ENCODE peak calls at places on chromosomes 6 and 20, in four cellular contexts. T is endothelial cell, C is RWPE1, N is foreskin fibroblast. E is an unnamed sample.

GRCh38 chr6:127516676-127517273 is 2.4 kb downstream of the MTCL3 start:
- DNase-seq in T (peak), C (peak), N (peak), E (peak)

GRCh38 chr20:46350201-46350985 is 42.1 kb upstream of the CDH22 start:
- DNase-seq in T (no peak), C (no peak), N (peak), E (peak)

GRCh38 chr20:45012682-45013302 is 46.5 kb downstream of the STK4 start:
- DNase-seq in T (no peak), C (peak), N (no peak), E (no peak)

GRCh38 chr6:7974932-7975763 is 64.6 kb upstream of the TXNDC5 start:
- DNase-seq in T (no peak), C (peak), N (peak), E (peak)

GRCh38 chr6:9039258-9039657 is 603.9 kb upstream of the SLC35B3 start:
- DNase-seq in T (no peak), C (no peak), N (no peak), E (no peak)

GRCh38 chr20:55641497-55641896 is 363.8 kb downstream of the CBLN4 start:
- DNase-seq in T (no peak), C (no peak), N (no peak), E (no peak)

GRCh38 chr20:53194310-53194709 is 222.2 kb downstream of the TSHZ2 start:
- DNase-seq in T (no peak), C (no peak), N (no peak), E (no peak)

GRCh38 chr6:110517601-110518280 is 41.3 kb upstream of the SLC22A16 start:
- DNase-seq in T (no peak), C (no peak), N (no peak), E (no peak)

GRCh38 chr20:2984956-2985661 is 58.3 kb upstream of the GNRH2 start:
- DNase-seq in T (no peak), C (peak), N (peak), E (peak)

GRCh38 chr6:101907356-101908217 is 514.1 kb downstream of the GRIK2 start:
- DNase-seq in T (no peak), C (no peak), N (no peak), E (no peak)

GRCh38 chr20:8671366-8671943 is 397.4 kb upstream of the PLCB4 start:
- DNase-seq in T (no peak), C (no peak), N (no peak), E (no peak)

GRCh38 chr20:47674145-47674544 is 111.1 kb downstream of the SULF2 start:
- DNase-seq in T (no peak), C (no peak), N (no peak), E (no peak)

GRCh38 chr6:33050013-33050800 is 23.2 kb downstream of the HLA-DPA1 start:
- DNase-seq in T (no peak), C (no peak), N (no peak), E (no peak)

GRCh38 chr20:52783769-52784168 is 188.4 kb upstream of the TSHZ2 start:
- DNase-seq in T (peak), C (no peak), N (no peak), E (peak)

GRCh38 chr6:30759575-30760239 is 15.4 kb upstream of the IER3 start:
- DNase-seq in T (no peak), C (peak), N (peak), E (no peak)

GRCh38 chr6:130412556-130413290 is 46.9 kb downstream of the TMEM200A start:
- DNase-seq in T (no peak), C (no peak), N (peak), E (no peak)

GRCh38 chr6:111591370-111591900 is 14.2 kb downstream of the TRAF3IP2 start:
- DNase-seq in T (no peak), C (peak), N (peak), E (peak)

GRCh38 chr6:127937747-127938146 is 36.9 kb upstream of the THEMIS start:
- DNase-seq in T (no peak), C (no peak), N (no peak), E (no peak)

GRCh38 chr20:1274485-1275313 is 8.6 kb downstream of the SNPH start:
- DNase-seq in T (no peak), C (no peak), N (no peak), E (peak)

GRCh38 chr6:145071836-145072235 is 663.5 kb downstream of the EPM2A start:
- DNase-seq in T (no peak), C (peak), N (peak), E (no peak)

GRCh38 chr20:57323034-57323433 is 6.6 kb upstream of the SPO11 start:
- DNase-seq in T (no peak), C (peak), N (peak), E (no peak)

GRCh38 chr6:156791261-156791850 is 14.2 kb downstream of the ARID1B start:
- DNase-seq in T (no peak), C (peak), N (no peak), E (peak)

GRCh38 chr20:17835240-17835940 is 133.2 kb downstream of the SNX5 start:
- DNase-seq in T (no peak), C (peak), N (peak), E (no peak)

GRCh38 chr6:51968265-51968664 is 119.1 kb downstream of the PKHD1 start:
- DNase-seq in T (no peak), C (no peak), N (no peak), E (no peak)

GRCh38 chr20:37575884-37576283 is 48.2 kb upstream of the BLCAP start:
- DNase-seq in T (peak), C (no peak), N (no peak), E (no peak)

GRCh38 chr6:1325471-1326309 is 13.8 kb downstream of the FOXQ1 start:
- DNase-seq in T (no peak), C (peak), N (peak), E (no peak)

GRCh38 chr6:39979461-39980328 is 45.4 kb upstream of the MOCS1 start:
- DNase-seq in T (no peak), C (no peak), N (no peak), E (no peak)

GRCh38 chr6:69780585-69781178 is 16.1 kb downstream of the LMBRD1 start:
- DNase-seq in T (no peak), C (peak), N (no peak), E (no peak)

GRCh38 chr6:84065718-84066290 is 32.2 kb downstream of the MRAP2 start:
- DNase-seq in T (no peak), C (peak), N (peak), E (no peak)

GRCh38 chr6:17311595-17312311 is 30.6 kb downstream of the RBM24 start:
- DNase-seq in T (no peak), C (no peak), N (peak), E (no peak)

GRCh38 chr20:46708172-46708860 is 1.1 kb upstream of the SLC2A10 start:
- DNase-seq in T (no peak), C (no peak), N (no peak), E (no peak)

GRCh38 chr6:12354499-12354898 is 64.3 kb downstream of the EDN1 start:
- DNase-seq in T (no peak), C (peak), N (peak), E (no peak)

GRCh38 chr6:159893064-159893463 is 2.3 kb downstream of the MAS1 start:
- DNase-seq in T (no peak), C (no peak), N (no peak), E (no peak)

GRCh38 chr6:106748547-106749207 is 119.3 kb downstream of the QRSL1 start:
- DNase-seq in T (no peak), C (no peak), N (no peak), E (no peak)

GRCh38 chr6:163955752-163956151 is 541.2 kb downstream of the QKI start:
- DNase-seq in T (no peak), C (no peak), N (no peak), E (no peak)

GRCh38 chr6:103820148-103820547 is 1039.6 kb downstream of the HACE1 start:
- DNase-seq in T (no peak), C (no peak), N (no peak), E (no peak)

GRCh38 chr6:22717906-22718305 is 148.5 kb downstream of the HDGFL1 start:
- DNase-seq in T (no peak), C (no peak), N (no peak), E (peak)

GRCh38 chr6:41452763-41453162 is 93.4 kb upstream of the FOXP4 start:
- DNase-seq in T (no peak), C (no peak), N (no peak), E (no peak)

GRCh38 chr6:41451515-41452163 is 94.5 kb upstream of the FOXP4 start:
- DNase-seq in T (no peak), C (no peak), N (peak), E (no peak)

GRCh38 chr6:41450581-41450980 is 95.6 kb upstream of the FOXP4 start:
- DNase-seq in T (no peak), C (no peak), N (no peak), E (no peak)

GRCh38 chr6:41449399-41450245 is 96.6 kb upstream of the FOXP4 start:
- DNase-seq in T (no peak), C (no peak), N (no peak), E (peak)

GRCh38 chr6:41451039-41451438 is 95.1 kb upstream of the FOXP4 start:
- DNase-seq in T (peak), C (no peak), N (no peak), E (peak)
- TF ChIP-seq CTCF in T (no peak), C (no peak), N (no peak), E (peak)

DNA sequence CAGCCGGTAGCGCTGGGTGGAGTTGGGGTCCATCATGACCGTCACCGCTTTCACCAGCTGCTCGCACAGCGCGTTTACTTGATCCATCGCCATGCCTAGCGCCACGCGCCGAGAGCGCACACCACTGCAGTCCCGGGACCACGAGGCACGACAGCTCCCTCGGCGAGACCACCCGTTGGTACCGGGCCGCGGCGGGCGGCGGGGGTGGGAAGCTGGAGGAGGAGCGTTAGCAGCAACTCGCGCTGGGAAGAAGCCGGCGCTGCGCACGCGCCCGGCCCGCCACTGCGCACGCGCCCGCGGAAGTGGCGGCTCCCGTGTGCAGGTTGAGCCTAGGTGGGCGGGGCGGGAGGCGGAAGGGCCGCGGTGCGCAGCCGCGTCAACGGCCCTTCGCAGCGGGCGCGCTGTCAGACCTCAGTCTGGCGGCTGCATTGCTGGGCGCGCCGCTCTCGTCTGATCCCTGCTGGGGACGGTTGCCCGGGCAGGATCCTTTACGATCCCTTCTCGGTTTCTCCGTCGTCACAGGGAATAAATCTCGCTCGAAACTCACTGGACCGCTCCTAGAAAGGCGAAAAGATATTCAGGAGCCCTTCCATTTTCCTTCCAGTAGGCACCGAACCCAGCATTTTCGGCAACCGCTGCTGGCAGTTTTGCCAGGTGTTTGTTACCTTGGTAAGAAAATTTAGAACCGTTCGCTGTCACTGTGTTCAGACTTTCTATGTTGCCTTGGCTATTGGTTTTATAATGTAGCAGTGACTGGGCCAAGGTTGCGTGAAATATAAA is at the start of the genes POLH and XPO5:
- DNase-seq in T (peak), C (peak), N (peak), E (peak)
- TF ChIP-seq CTCF in T (no peak), C (peak), N (no peak), E (peak)

GRCh38 chr20:62141397-62142251 is 1.6 kb downstream of the PSMA7 start:
- DNase-seq in T (no peak), C (no peak), N (peak), E (no peak)
- TF ChIP-seq CTCF in T (no peak), C (no peak), N (peak), E (peak)

GRCh38 chr20:50153153-50153499 is 397 bp downstream of the PEDS1 start:
- DNase-seq in T (no peak), C (peak), N (no peak), E (peak)

GRCh38 chr20:50153500-50154377 is at the start of gene PEDS1:
- DNase-seq in T (peak), C (peak), N (peak), E (peak)

GRCh38 chr20:50151034-50151743 is 2.3 kb downstream of the PEDS1 start:
- DNase-seq in T (no peak), C (peak), N (no peak), E (no peak)

GRCh38 chr20:50149481-50150254 is 3.9 kb downstream of the PEDS1 start:
- DNase-seq in T (no peak), C (no peak), N (no peak), E (no peak)

GRCh38 chr20:50152394-50153152 is 950 bp downstream of the PEDS1 start:
- DNase-seq in T (no peak), C (peak), N (no peak), E (no peak)
- TF ChIP-seq CTCF in T (no peak), C (no peak), N (no peak), E (no peak)

GRCh38 chr6:141321486-141322347 is 811.0 kb upstream of the GJE1 start:
- DNase-seq in T (no peak), C (no peak), N (no peak), E (no peak)

GRCh38 chr6:141313986-141314385 is 818.7 kb upstream of the GJE1 start:
- DNase-seq in T (no peak), C (no peak), N (no peak), E (no peak)

GRCh38 chr6:141316236-141316635 is 816.5 kb upstream of the GJE1 start:
- DNase-seq in T (no peak), C (no peak), N (no peak), E (no peak)
- TF ChIP-seq CTCF in T (no peak), C (no peak), N (no peak), E (no peak)

DNA sequence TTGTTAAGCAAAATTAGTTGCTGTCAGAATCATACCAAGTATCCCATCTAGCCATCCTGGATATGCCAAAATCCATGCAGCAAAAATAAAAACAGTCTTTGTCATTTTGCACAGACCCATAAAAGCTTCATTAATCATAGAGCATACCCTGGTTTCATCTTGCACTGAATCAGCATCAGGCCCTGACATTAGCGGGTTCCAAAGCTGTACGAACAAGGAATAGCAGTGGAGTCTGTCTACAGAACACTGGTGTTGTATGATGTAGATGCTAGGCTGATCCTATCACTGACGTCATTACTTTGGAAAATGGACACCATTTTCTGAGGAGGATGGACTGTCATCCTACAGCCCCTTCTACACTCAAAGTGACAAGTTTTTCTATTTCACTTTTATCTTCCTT is 315.6 kb downstream of the ESR1 start:
- DNase-seq in T (no peak), C (no peak), N (no peak), E (no peak)
- TF ChIP-seq CTCF in T (no peak), C (no peak), N (no peak), E (no peak)

GRCh38 chr6:61203966-61204496 is 1082.0 kb downstream of the KHDRBS2 start:
- DNase-seq in T (no peak), C (no peak), N (no peak), E (no peak)

DNA sequence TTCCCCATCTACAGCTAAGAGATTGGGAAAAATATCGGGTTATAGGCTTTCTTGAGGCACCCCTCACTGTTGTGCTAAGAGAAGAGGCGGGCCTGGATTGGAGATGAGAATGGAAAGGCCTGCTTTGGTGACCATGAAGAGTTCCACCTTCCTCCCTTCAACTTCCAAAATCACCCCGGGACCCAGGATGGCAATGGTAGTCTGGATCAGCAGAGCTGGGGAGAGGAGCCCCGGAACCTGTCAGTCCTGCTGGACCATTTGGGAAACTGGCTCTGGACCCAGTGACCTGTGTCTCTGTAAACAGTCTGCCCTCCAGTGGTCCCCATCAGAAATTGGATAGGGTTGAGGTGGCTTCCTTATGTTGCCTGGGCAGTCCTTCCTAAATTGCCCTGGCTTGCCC is 1085.6 kb downstream of the KHDRBS2 start:
- DNase-seq in T (no peak), C (no peak), N (no peak), E (no peak)
- TF ChIP-seq CTCF in T (no peak), C (no peak), N (no peak), E (no peak)

GRCh38 chr20:33337531-33338165 is 54.6 kb downstream of the BPIFB1 start:
- DNase-seq in T (no peak), C (no peak), N (no peak), E (no peak)

GRCh38 chr20:33339515-33340058 is 56.6 kb downstream of the BPIFB1 start:
- DNase-seq in T (no peak), C (no peak), N (no peak), E (no peak)

GRCh38 chr20:33348136-33348937 is 53.0 kb downstream of the CDK5RAP1 start:
- DNase-seq in T (no peak), C (no peak), N (no peak), E (no peak)

GRCh38 chr20:33338465-33339258 is 55.6 kb downstream of the BPIFB1 start:
- DNase-seq in T (no peak), C (no peak), N (no peak), E (no peak)

GRCh38 chr20:33343521-33343920 is 57.8 kb downstream of the CDK5RAP1 start:
- DNase-seq in T (no peak), C (no peak), N (no peak), E (no peak)
- TF ChIP-seq CTCF in T (no peak), C (no peak), N (no peak), E (no peak)

DNA sequence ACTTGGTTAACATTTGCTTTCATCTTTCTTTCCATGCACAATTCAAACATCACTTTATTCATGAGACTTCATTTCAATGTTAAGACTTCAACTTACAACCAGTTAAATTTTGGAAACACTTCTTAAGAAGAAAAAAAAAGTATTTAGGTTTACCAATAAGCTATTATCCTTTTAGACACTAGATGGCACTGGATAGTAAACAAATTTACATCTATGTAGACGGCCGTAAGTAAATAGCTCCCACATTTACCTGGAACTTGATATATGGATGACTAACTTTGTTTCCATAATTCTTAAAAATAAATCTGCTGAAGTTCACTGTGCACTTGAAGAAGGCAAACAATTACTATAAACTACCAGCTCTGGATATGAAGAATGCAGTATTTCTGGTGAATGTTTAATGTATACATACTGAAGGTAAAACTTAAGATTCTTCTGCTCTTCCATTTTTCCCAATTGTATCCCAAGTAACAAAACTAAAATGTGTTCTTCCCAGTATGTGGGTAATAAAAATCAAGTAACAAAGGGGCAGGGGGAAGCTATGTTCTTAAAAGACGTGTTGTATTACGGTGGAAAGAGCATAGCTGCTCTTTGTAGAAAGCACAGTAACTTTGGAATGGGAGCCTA is 130.6 kb upstream of the C6orf118 start:
- DNase-seq in T (no peak), C (peak), N (no peak), E (no peak)
- TF ChIP-seq CTCF in T (peak), C (peak), N (peak), E (peak)

GRCh38 chr6:108897371-108897770 is 49.1 kb downstream of the ARMC2 start:
- DNase-seq in T (no peak), C (peak), N (no peak), E (peak)

GRCh38 chr6:108896111-108896661 is 48.0 kb downstream of the ARMC2 start:
- DNase-seq in T (no peak), C (peak), N (peak), E (no peak)

DNA sequence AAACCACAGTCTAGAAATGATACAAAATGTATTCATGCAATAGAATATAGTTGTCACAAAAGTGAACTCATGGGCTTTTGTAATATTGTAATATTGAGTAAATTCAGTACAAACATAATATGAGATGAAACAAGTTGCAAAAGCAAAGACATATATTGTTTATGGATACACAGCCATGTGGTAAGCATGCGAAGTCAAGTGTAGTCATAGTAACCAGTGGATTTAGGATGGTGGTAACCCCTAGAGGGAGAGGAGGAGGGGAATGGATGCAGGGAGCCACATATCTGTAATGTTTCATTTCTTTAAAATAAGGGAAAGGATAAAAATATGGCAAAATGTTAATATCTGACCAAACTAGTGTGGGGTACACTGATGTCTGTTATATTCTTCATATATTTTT is 47.4 kb downstream of the ARMC2 start:
- DNase-seq in T (no peak), C (no peak), N (no peak), E (no peak)
- TF ChIP-seq CTCF in T (no peak), C (no peak), N (no peak), E (no peak)